ENCODE peak calls at places on chromosome 13, in six cellular contexts. I is COR-L47; Y is stimulated activated CD8-positive, alpha-beta memory T cell treated with anti-CD3 and anti-CD28 coated beads, Interleukin-4, amount 100 ng/mL, for 1 hour; S is ELF-1; O is NCI-H1930; K is amygdala. R is an unnamed sample.

GRCh38 chr13:99264053-99264452 is 5.9 kb upstream of the GPR18 start:
- DNase-seq in I (no peak), Y (no peak), S (no peak), O (no peak), K (no peak), R (no peak)

GRCh38 chr13:30421093-30422055 is 919 bp upstream of the UBE2L5 start:
- DNase-seq in I (no peak), Y (no peak), S (peak; percentile 80), O (peak; percentile 33), K (peak; percentile 45), R (no peak)

GRCh38 chr13:34776390-34776981 is 165.6 kb upstream of the NBEA start:
- DNase-seq in I (no peak), Y (no peak), S (no peak), O (no peak), K (no peak), R (no peak)

GRCh38 chr13:112849500-112849899 is 119.5 kb upstream of the MCF2L start:
- DNase-seq in I (peak; percentile 100), Y (no peak), S (no peak), O (peak; percentile 68), K (no peak), R (peak; percentile 99)

GRCh38 chr13:28744091-28744536 is 25.3 kb upstream of the SLC46A3 start:
- DNase-seq in I (no peak), Y (no peak), S (peak; percentile 38), O (no peak), K (no peak), R (no peak)

GRCh38 chr13:63184693-63185092 is 1769.0 kb upstream of the PCDH20 start:
- DNase-seq in I (no peak), Y (no peak), S (peak; percentile 77), O (no peak), K (no peak), R (no peak)

GRCh38 chr13:45511310-45512147 is 46.8 kb downstream of the COG3 start:
- DNase-seq in I (peak; percentile 53), Y (no peak), S (peak; percentile 60), O (peak; percentile 70), K (no peak), R (peak; percentile 4)

GRCh38 chr13:59111711-59112110 is 1052.0 kb downstream of the DIAPH3 start:
- DNase-seq in I (no peak), Y (no peak), S (no peak), O (no peak), K (no peak), R (no peak)

R was measured in NCI-H1417 treated with DMSO at 0.1 percent for 48 hours.